ENCODE peak calls at places on chromosomes 1 and 21, in nine cellular contexts. Q, D, R, W, E, T, X, B and A are unnamed samples. For H3K36me3, the result is how much of the 10 kb centered on the place peaks cover.

GRCh38 chr1:219173758-219174671 is at the start of gene LYPLAL1:
- DNase-seq in E (peak), W (peak), B (peak), Q (peak), X (peak), D (peak), T (peak), R (peak), A (peak)

GRCh38 chr1:224733021-224733911 is 117.1 kb downstream of the CNIH3 start:
- DNase-seq in D (no peak), W (peak), B (no peak), Q (peak), E (no peak), R (no peak), X (peak), T (no peak), A (peak)

GRCh38 chr21:16309250-16309971 is 579.6 kb downstream of the USP25 start:
- DNase-seq in T (no peak), B (no peak), E (no peak), W (no peak), D (no peak), R (no peak), Q (no peak), X (peak), A (no peak)

GRCh38 chr1:73026114-73026513 is 743.8 kb upstream of the NEGR1 start:
- DNase-seq in E (no peak), R (no peak), D (no peak), X (no peak), W (no peak), B (no peak), Q (no peak), T (no peak), A (no peak)

GRCh38 chr1:145751491-145752021 is 32.3 kb downstream of the CD160 start:
- DNase-seq in X (peak), E (no peak), B (no peak), W (peak), Q (peak), D (no peak), T (no peak), R (no peak), A (no peak)

GRCh38 chr1:150420560-150421265 is 56.8 kb downstream of the RPRD2 start:
- DNase-seq in E (no peak), B (no peak), X (peak), T (no peak), W (peak), R (no peak), D (no peak), Q (peak), A (no peak)

GRCh38 chr1:55378582-55378981 is 163.4 kb upstream of the USP24 start:
- DNase-seq in E (no peak), Q (peak), R (no peak), D (no peak), B (peak), W (peak), X (peak), T (peak), A (no peak)

GRCh38 chr1:166170726-166171125 is 3.9 kb upstream of the FAM78B start:
- DNase-seq in Q (no peak), R (no peak), X (peak), T (no peak), E (no peak), B (no peak), D (no peak), W (no peak), A (no peak)

GRCh38 chr1:211935448-211935970 is 99.8 kb downstream of the INTS7 start:
- DNase-seq in X (no peak), T (no peak), Q (no peak), D (no peak), B (no peak), W (no peak), E (no peak), R (no peak), A (no peak)

GRCh38 chr1:153397056-153397923 is 6.4 kb upstream of the S100A8 start:
- DNase-seq in D (no peak), Q (no peak), R (no peak), T (no peak), W (no peak), B (no peak), X (no peak), E (no peak), A (no peak)

GRCh38 chr21:33345751-33346238 is 21.0 kb downstream of the IFNAR1 start:
- DNase-seq in W (no peak), R (no peak), T (no peak), D (no peak), B (no peak), X (no peak), Q (no peak), E (no peak), A (no peak)
- H3K36me3 ChIP-seq in W (under half), R (under half), T (under half), D (under half), B (half or more), X (under half), Q (under half), E (under half), A (half or more)

DNA sequence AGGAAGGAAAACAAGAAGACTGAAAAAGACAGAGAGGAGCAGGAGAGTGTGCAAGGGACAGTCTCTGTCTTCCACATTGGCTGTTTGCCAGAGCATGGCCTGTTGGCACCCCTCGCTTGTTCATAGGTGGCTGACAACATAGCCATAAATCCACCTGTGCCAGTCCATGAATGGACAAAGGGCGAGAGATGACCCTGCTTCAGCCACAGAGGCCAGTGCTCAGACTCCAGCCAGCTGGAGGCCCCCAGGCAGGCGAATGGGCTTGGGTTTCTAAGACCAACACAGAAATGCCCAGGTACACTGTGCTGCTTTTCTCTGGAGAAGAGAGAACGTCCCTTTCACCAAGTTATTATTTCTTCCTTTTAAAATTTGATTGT is 60.6 kb downstream of the RIPK4 start:
- DNase-seq in B (no peak), X (no peak), E (no peak), R (no peak), W (no peak), D (no peak), T (no peak), Q (no peak), A (no peak)
- H3K36me3 ChIP-seq in B (under half), X (under half), E (under half), R (under half), W (under half), D (under half), T (under half), Q (under half), A (under half)

GRCh38 chr1:70224954-70225353 is 3.8 kb downstream of the SRSF11 start:
- DNase-seq in X (peak), D (no peak), W (no peak), E (no peak), T (no peak), R (no peak), Q (no peak), B (no peak), A (no peak)
- H3K36me3 ChIP-seq in X (under half), D (under half), W (under half), E (under half), T (under half), R (under half), Q (under half), B (half or more), A (under half)

GRCh38 chr1:26548841-26549240 is 19.3 kb downstream of the RPS6KA1 start:
- DNase-seq in T (no peak), D (no peak), E (no peak), Q (no peak), R (no peak), B (no peak), X (no peak), W (no peak), A (no peak)

GRCh38 chr1:26553942-26554682 is 24.6 kb downstream of the RPS6KA1 start:
- DNase-seq in D (no peak), E (no peak), Q (no peak), X (no peak), R (no peak), T (no peak), B (peak), W (no peak), A (no peak)

GRCh38 chr1:26554781-26555180 is 25.2 kb downstream of the RPS6KA1 start:
- DNase-seq in X (no peak), R (no peak), D (no peak), T (no peak), Q (no peak), E (no peak), B (no peak), W (no peak), A (no peak)

GRCh38 chr1:26552720-26553119 is 23.2 kb downstream of the RPS6KA1 start:
- DNase-seq in X (no peak), W (no peak), Q (no peak), E (no peak), T (no peak), R (no peak), B (no peak), D (no peak), A (no peak)

DNA sequence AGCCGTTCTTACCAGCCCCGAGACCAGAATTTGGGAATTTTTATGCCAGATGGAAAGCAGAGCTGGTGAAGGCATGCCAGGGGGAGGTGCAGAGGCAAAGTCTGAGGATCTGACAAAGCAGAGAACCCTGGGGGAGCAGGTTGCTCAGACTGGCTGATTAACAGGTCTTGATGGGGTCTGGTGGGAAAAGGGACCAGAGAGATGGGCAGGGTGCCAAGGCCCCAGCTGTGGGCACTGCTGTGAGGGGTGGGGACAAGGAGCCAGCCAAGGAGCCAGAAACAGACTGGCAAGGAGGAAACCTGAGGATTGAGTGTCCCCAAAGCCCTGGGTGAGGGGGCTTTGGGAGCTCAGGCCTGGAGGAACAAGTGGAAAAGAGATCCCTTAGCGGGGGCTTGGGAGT is 21.4 kb downstream of the RPS6KA1 start:
- DNase-seq in X (no peak), T (no peak), Q (no peak), W (no peak), D (no peak), E (no peak), R (no peak), B (no peak), A (no peak)
- H3K36me3 ChIP-seq in X (under half), T (under half), Q (under half), W (under half), D (under half), E (under half), R (under half), B (half or more), A (under half)

GRCh38 chr1:64844175-64844574 is 99.3 kb downstream of the RAVER2 start:
- DNase-seq in T (no peak), W (no peak), D (no peak), R (no peak), E (no peak), X (no peak), B (no peak), Q (no peak), A (no peak)
- H3K36me3 ChIP-seq in T (under half), W (half or more), D (under half), R (under half), E (under half), X (under half), B (half or more), Q (under half), A (half or more)

DNA sequence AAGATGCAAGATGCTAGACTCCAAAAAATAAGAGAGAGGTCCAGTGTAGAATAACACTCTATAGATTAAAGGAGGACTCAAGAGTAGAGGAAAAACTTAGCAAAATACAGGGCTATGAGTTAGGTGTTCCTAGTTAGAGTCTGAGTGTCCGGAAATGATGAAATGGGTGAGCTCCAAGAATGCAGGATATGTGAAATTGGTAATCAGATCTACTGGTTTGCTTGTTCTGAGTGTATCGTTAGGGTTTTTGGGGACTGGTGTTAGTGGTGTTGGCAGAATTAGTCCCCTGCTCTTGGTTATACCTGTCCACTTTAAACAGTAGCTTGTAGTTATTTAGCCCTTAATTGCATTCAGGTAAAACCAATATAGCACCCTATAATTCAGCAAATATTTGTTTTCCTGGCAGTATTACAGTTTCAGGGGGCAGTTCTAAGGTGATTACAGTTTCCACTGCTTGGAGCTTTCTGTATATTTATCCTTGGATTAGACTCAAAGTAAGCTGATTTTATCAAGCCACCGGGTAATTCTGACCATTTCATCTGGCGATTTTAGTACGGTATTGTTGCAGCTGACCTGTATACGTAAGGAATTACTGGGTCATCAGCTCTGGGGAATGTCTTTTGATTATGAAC is 332.7 kb downstream of the CHRM3 start:
- DNase-seq in W (no peak), R (no peak), E (no peak), B (no peak), D (no peak), Q (no peak), T (no peak), X (no peak), A (no peak)
- H3K36me3 ChIP-seq in W (under half), R (under half), E (under half), B (under half), D (under half), Q (under half), T (under half), X (under half), A (under half)

GRCh38 chr1:40986328-40986783 is 6.9 kb downstream of the CTPS1 start:
- DNase-seq in D (no peak), X (no peak), T (no peak), B (no peak), Q (no peak), W (no peak), E (no peak), R (no peak), A (no peak)
- H3K36me3 ChIP-seq in D (half or more), X (under half), T (under half), B (under half), Q (under half), W (under half), E (under half), R (under half), A (half or more)